ENCODE peak calls at places on chromosomes 13 and 19, in four cellular contexts. Y, V, B and K are unnamed samples.

GRCh38 chr19:50646074-50646807 is 3.0 kb upstream of the C19orf81 start:
- DNase-seq in Y (no peak), V (no peak), B (no peak), K (no peak)

GRCh38 chr19:6527893-6528543 is 2.8 kb upstream of the TNFSF9 start:
- DNase-seq in Y (no peak), B (no peak), V (no peak), K (no peak)

GRCh38 chr19:8635422-8635821 is 5.0 kb downstream of the NFILZ start:
- DNase-seq in Y (no peak), V (no peak), B (no peak), K (no peak)

GRCh38 chr13:92535222-92536006 is 691.2 kb upstream of the GPC6 start:
- DNase-seq in B (no peak), V (no peak), Y (no peak), K (no peak)

GRCh38 chr13:42753697-42754096 is 27.7 kb upstream of the FAM216B start:
- DNase-seq in B (no peak), V (no peak), Y (no peak), K (no peak)

GRCh38 chr13:96821381-96821780 is 172.9 kb downstream of the OXGR1 start:
- DNase-seq in B (no peak), V (no peak), Y (no peak), K (no peak)

GRCh38 chr13:85236431-85236830 is 562.8 kb downstream of the SLITRK6 start:
- DNase-seq in V (no peak), Y (no peak), B (no peak), K (no peak)

GRCh38 chr13:110352735-110353134 is 45.7 kb downstream of the COL4A2 start:
- DNase-seq in Y (no peak), B (no peak), V (no peak), K (no peak)

GRCh38 chr19:24003537-24003936 is 83.5 kb upstream of the ZNF254 start:
- DNase-seq in V (no peak), Y (no peak), B (no peak), K (no peak)

GRCh38 chr19:28940751-28941500 is 272.0 kb downstream of the UQCRFS1 start:
- DNase-seq in V (no peak), Y (no peak), B (no peak), K (no peak)

GRCh38 chr13:110680852-110681251 is 25.1 kb downstream of the CARS2 start:
- DNase-seq in B (no peak), Y (no peak), V (no peak), K (no peak)

GRCh38 chr19:52778811-52779210 is 7.8 kb downstream of the ZNF600 start:
- DNase-seq in V (no peak), B (no peak), Y (no peak), K (no peak)

GRCh38 chr19:32404939-32405430 is 585 bp upstream of the DPY19L3 start:
- DNase-seq in V (peak), Y (peak), B (peak), K (peak)

GRCh38 chr13:80473695-80474094 is 132.8 kb upstream of the SPRY2 start:
- DNase-seq in V (no peak), Y (no peak), B (no peak), K (no peak)

GRCh38 chr19:16301999-16302694 is 22.5 kb upstream of the KLF2 start:
- DNase-seq in Y (no peak), B (no peak), V (no peak), K (no peak)

GRCh38 chr19:37551123-37551993 is 43.2 kb downstream of the ZNF571 start:
- DNase-seq in V (no peak), Y (no peak), B (no peak), K (no peak)

GRCh38 chr19:1247747-1248453 is 483 bp upstream of the MIDN start:
- DNase-seq in V (peak), B (peak), Y (no peak), K (peak)

GRCh38 chr19:7978196-7978825 is 27.1 kb downstream of the ELAVL1 start:
- DNase-seq in B (peak), Y (no peak), V (no peak), K (no peak)

GRCh38 chr19:11460207-11460606 is 20.6 kb downstream of the ELAVL3 start:
- DNase-seq in V (no peak), B (no peak), Y (no peak), K (no peak)

GRCh38 chr19:34269081-34269480 is 14.7 kb downstream of the GARRE1 start:
- DNase-seq in B (no peak), Y (no peak), V (no peak), K (no peak)

GRCh38 chr19:28880735-28881401 is 332.1 kb downstream of the UQCRFS1 start:
- DNase-seq in V (no peak), Y (no peak), B (no peak), K (no peak)

GRCh38 chr13:46909037-46909436 is 12.2 kb upstream of the HTR2A start:
- DNase-seq in Y (no peak), V (no peak), B (no peak), K (no peak)

GRCh38 chr19:1221141-1221903 is 15.7 kb downstream of the STK11 start:
- DNase-seq in B (peak), V (no peak), Y (no peak), K (no peak)

GRCh38 chr13:46232281-46232680 is 20.6 kb downstream of the LRRC63 start:
- DNase-seq in V (no peak), Y (no peak), B (no peak), K (no peak)

GRCh38 chr13:32264407-32264806 is 50.8 kb downstream of the ZAR1L start:
- DNase-seq in Y (no peak), B (peak), V (peak), K (peak)

GRCh38 chr13:29918845-29919244 is 68.4 kb upstream of the UBL3 start:
- DNase-seq in B (no peak), Y (peak), V (no peak), K (no peak)

GRCh38 chr19:38034153-38034835 is 127.3 kb downstream of the SIPA1L3 start:
- DNase-seq in V (peak), B (peak), Y (no peak), K (no peak)

GRCh38 chr13:61095885-61096284 is 319.8 kb downstream of the PCDH20 start:
- DNase-seq in B (no peak), V (no peak), Y (no peak), K (no peak)

GRCh38 chr19:3319643-3320353 is 46.6 kb upstream of the NFIC start:
- DNase-seq in V (no peak), Y (no peak), B (no peak), K (no peak)

GRCh38 chr19:55088543-55089265 is 13.0 kb downstream of the EPS8L1 start:
- DNase-seq in V (peak), Y (no peak), B (peak), K (peak)

GRCh38 chr13:64538711-64539110 is 2691.4 kb downstream of the PCDH9 start:
- DNase-seq in Y (no peak), V (no peak), B (no peak), K (no peak)

GRCh38 chr19:28859811-28860210 is 353.1 kb downstream of the UQCRFS1 start:
- DNase-seq in Y (no peak), V (no peak), B (no peak), K (no peak)

GRCh38 chr13:71610876-71611275 is 256.1 kb downstream of the DACH1 start:
- DNase-seq in Y (no peak), B (no peak), V (no peak), K (no peak)

GRCh38 chr13:98507060-98507797 is 69.7 kb downstream of the STK24 start:
- DNase-seq in Y (peak), V (peak), B (peak), K (peak)

GRCh38 chr19:55935206-55935605 is 3.1 kb upstream of the NLRP13 start:
- DNase-seq in Y (no peak), V (no peak), B (no peak), K (no peak)

GRCh38 chr19:12485571-12485970 is 955 bp upstream of the ZNF709 start:
- DNase-seq in V (no peak), Y (no peak), B (no peak), K (no peak)
- H3K4me3 ChIP-seq in V (no peak), Y (no peak), B (no peak), K (no peak)

DNA sequence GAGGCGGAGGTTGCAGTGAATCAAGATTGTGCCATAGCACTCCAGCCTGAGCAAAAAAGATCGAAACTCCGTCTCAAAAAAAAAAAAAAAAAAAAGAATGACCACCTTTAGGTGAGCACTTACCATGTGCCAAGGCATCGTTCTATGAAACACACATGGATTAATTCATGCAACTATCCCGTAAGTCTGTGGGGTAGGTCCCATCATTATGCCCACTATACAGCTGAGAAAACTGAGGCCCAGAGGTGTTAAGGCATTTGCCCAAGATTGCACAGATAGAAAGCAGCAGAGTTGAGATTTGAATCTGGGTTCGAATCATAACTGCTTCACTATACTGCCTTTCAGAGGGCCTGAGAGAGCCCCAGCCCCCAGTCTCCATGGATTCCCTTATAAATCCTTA is 2.3 kb downstream of the GMFG start:
- DNase-seq in Y (no peak), V (no peak), B (no peak), K (no peak)
- H3K4me3 ChIP-seq in Y (no peak), V (no peak), B (no peak), K (no peak)

DNA sequence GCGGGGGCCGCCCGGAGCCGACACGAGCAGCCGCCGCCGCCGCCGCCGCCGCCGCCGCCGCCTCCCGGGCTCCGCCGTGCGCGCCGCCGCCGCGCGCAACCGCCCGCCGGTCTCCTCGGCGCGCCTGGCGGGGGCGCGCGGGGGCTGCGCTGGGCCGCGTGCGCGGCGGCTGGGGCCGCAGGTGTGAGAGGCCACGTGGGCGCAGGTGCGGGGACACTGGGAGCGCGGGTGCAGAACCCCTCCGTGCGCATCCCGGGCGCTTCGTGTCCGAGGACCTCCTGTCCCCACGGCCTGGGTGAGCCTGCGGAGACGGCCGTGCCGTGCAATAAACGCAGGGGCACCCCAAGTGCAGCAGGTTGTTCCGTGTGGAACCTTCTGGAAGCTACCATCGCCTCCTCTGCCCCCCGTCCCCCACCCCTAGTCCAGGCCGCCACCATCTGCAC is at the start of gene LINGO3:
- DNase-seq in B (no peak), Y (no peak), V (no peak), K (no peak)
- H3K4me3 ChIP-seq in B (no peak), Y (peak), V (peak), K (no peak)

DNA sequence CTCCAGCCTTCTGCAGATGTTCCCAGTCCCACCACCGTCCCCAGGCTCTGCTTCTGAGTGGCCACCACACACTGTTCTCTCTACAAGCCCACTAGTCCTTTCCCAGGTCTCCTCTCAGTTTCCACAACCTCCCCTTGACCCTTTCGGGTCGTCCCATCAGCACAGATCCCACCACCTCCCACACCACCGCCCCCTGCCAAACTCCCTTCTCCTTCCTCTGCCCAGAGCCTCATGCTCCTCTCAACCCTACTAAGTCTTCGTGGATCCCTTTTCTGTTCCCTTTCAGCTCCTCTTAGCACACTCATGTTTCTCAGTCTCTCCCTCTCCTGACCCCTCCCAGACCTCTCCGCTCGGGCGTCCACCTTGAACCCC is 1.9 kb downstream of the NAPA start:
- DNase-seq in V (no peak), B (no peak), Y (no peak), K (no peak)
- H3K4me3 ChIP-seq in V (peak), B (no peak), Y (peak), K (no peak)

DNA sequence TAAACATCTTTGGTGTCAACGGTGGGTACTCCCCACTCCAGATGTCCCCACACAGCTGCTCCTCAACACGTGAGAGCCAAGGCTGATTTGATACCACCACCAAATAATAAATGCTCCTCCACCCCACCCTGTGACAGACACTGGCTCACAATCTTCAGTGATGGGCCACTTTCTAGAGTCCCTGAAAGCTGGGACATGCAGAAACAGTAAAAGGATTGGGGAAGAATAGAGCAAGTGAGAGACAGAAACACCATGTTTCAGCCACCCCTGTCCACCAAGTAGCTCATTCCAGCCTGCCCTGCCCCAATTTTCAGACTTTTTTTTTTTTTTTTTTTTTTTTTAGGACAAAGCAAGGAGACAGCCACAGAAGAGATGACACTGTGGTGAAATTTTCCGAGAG is 1.6 kb downstream of the SLC46A3 start:
- DNase-seq in V (no peak), B (no peak), Y (no peak), K (no peak)
- H3K4me3 ChIP-seq in V (no peak), B (no peak), Y (no peak), K (no peak)

GRCh38 chr19:43820098-43820860 is 6.8 kb upstream of the ZNF283 start:
- DNase-seq in B (peak), V (no peak), Y (no peak), K (no peak)
- H3K4me3 ChIP-seq in B (no peak), V (peak), Y (peak), K (peak)

DNA sequence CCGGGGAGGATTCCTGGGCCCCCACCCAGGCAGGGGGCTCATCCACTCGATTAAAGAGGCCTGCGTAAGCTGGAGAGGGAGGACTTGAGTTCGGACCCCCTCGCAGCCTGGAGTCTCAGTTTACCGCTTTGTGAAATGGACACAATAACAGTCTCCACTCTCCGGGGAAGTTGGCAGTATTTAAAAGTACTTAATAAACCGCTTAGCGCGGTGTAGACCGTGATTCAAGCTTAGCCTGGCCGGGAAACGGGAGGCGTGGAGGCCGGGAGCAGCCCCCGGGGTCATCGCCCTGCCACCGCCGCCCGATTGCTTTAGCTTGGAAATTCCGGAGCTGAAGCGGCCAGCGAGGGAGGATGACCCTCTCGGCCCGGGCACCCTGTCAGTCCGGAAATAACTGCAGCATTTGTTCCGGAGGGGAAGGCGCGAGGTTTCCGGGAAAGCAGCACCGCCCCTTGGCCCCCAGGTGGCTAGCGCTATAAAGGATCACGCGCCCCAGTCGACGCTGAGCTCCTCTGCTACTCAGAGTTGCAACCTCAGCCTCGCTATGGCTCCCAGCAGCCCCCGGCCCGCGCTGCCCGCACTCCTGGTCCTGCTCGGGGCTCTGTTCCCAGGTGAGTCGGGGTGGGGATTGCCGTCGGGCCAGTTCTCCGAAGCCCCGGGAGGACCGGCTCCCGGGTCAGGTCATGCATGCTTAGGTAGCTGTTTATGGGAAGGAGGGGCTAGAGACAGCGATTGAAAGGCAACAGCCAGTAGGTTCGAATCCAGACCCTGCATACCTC is at the start of gene ICAM1:
- DNase-seq in V (peak), Y (peak), B (peak), K (peak)
- H3K4me3 ChIP-seq in V (peak), Y (peak), B (no peak), K (peak)

GRCh38 chr13:38166121-38166520 is 183.5 kb upstream of the UFM1 start:
- DNase-seq in V (no peak), Y (no peak), B (no peak), K (no peak)
- H3K4me3 ChIP-seq in V (no peak), Y (no peak), B (no peak), K (no peak)

DNA sequence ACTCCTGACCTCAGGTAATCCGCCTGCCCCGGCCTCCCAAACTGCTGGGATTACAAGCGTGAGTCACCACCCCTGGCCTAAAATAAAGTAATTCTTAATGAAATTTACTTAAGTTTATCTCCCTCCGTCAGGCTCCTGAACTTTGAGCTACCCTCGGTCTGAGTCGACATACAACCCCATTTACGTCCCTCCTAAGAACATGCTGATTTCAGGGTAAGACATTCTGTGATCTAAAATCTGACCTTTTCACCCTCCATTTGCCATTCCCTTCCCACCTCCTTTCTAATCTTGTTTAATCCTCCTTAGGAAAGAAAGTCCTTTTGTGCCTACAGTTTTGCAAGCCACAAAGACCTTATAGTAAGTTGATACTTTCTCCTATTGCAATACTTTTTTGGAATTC is 143.4 kb downstream of the ZNF737 start:
- DNase-seq in V (no peak), B (no peak), Y (no peak), K (no peak)
- H3K4me3 ChIP-seq in V (no peak), B (no peak), Y (peak), K (no peak)